ENCODE peak calls at places on chromosomes 6 and 20, in seven cellular contexts. One of them, this sample, is unnamed.

GRCh38 chr6:7391244-7391643 is 1.6 kb downstream of the RIOK1 start:
- DNase-seq in GM23338: no peak
- DNase-seq in suprapubic skin: no peak
- DNase-seq in breast epithelium: no peak
- DNase-seq in vagina: no peak
- DNase-seq in K562: no peak
- DNase-seq in SK-N-SH: peak
- DNase-seq in this sample: no peak

GRCh38 chr6:2448826-2449571 is 203.6 kb upstream of the GMDS start:
- DNase-seq in GM23338: peak
- DNase-seq in suprapubic skin: no peak
- DNase-seq in breast epithelium: peak
- DNase-seq in vagina: no peak
- DNase-seq in K562: peak
- DNase-seq in SK-N-SH: peak
- DNase-seq in this sample: peak

GRCh38 chr6:16334671-16335070 is 96.3 kb downstream of the GMPR start:
- DNase-seq in GM23338: no peak
- DNase-seq in suprapubic skin: no peak
- DNase-seq in breast epithelium: peak
- DNase-seq in vagina: no peak
- DNase-seq in K562: no peak
- DNase-seq in SK-N-SH: no peak
- DNase-seq in this sample: peak

GRCh38 chr6:6479706-6480250 is 108.7 kb upstream of the LY86 start:
- DNase-seq in GM23338: no peak
- DNase-seq in suprapubic skin: no peak
- DNase-seq in breast epithelium: no peak
- DNase-seq in vagina: no peak
- DNase-seq in K562: no peak
- DNase-seq in SK-N-SH: no peak
- DNase-seq in this sample: no peak

GRCh38 chr20:57748601-57749130 is 38.9 kb upstream of the PMEPA1 start:
- DNase-seq in GM23338: no peak
- DNase-seq in suprapubic skin: peak
- DNase-seq in breast epithelium: peak
- DNase-seq in vagina: no peak
- DNase-seq in K562: no peak
- DNase-seq in SK-N-SH: peak
- DNase-seq in this sample: peak

GRCh38 chr20:51941503-51941902 is 139.2 kb upstream of the SALL4 start:
- DNase-seq in GM23338: no peak
- DNase-seq in suprapubic skin: peak
- DNase-seq in breast epithelium: no peak
- DNase-seq in vagina: no peak
- DNase-seq in K562: no peak
- DNase-seq in SK-N-SH: no peak
- DNase-seq in this sample: no peak

GRCh38 chr6:95203153-95203754 is 374.1 kb upstream of the MANEA start:
- DNase-seq in GM23338: peak
- DNase-seq in suprapubic skin: no peak
- DNase-seq in breast epithelium: no peak
- DNase-seq in vagina: no peak
- DNase-seq in K562: peak
- DNase-seq in SK-N-SH: peak
- DNase-seq in this sample: peak

GRCh38 chr6:134480593-134480992 is 162.7 kb upstream of the SGK1 start:
- DNase-seq in GM23338: no peak
- DNase-seq in suprapubic skin: no peak
- DNase-seq in breast epithelium: peak
- DNase-seq in vagina: no peak
- DNase-seq in K562: no peak
- DNase-seq in SK-N-SH: no peak
- DNase-seq in this sample: peak

GRCh38 chr6:78995346-78995745 is 82.7 kb downstream of the PHIP start:
- DNase-seq in GM23338: no peak
- DNase-seq in suprapubic skin: no peak
- DNase-seq in breast epithelium: no peak
- DNase-seq in vagina: no peak
- DNase-seq in K562: no peak
- DNase-seq in SK-N-SH: no peak
- DNase-seq in this sample: no peak

GRCh38 chr20:25300496-25301170 is 52.7 kb downstream of the PYGB start:
- DNase-seq in GM23338: peak
- DNase-seq in suprapubic skin: no peak
- DNase-seq in breast epithelium: no peak
- DNase-seq in vagina: no peak
- DNase-seq in K562: no peak
- DNase-seq in SK-N-SH: no peak
- DNase-seq in this sample: no peak

GRCh38 chr6:6758915-6759654 is 170.6 kb downstream of the LY86 start:
- DNase-seq in GM23338: peak
- DNase-seq in suprapubic skin: no peak
- DNase-seq in breast epithelium: no peak
- DNase-seq in vagina: no peak
- DNase-seq in K562: peak
- DNase-seq in SK-N-SH: peak
- DNase-seq in this sample: no peak

GRCh38 chr6:20687494-20687893 is 153.2 kb downstream of the CDKAL1 start:
- DNase-seq in GM23338: no peak
- DNase-seq in suprapubic skin: no peak
- DNase-seq in breast epithelium: no peak
- DNase-seq in vagina: no peak
- DNase-seq in K562: no peak
- DNase-seq in SK-N-SH: no peak
- DNase-seq in this sample: no peak

GRCh38 chr20:55415567-55416142 is 589.7 kb downstream of the CBLN4 start:
- DNase-seq in GM23338: peak
- DNase-seq in suprapubic skin: no peak
- DNase-seq in breast epithelium: no peak
- DNase-seq in vagina: no peak
- DNase-seq in K562: no peak
- DNase-seq in SK-N-SH: peak
- DNase-seq in this sample: no peak

GRCh38 chr6:16999486-17000436 is 102.1 kb upstream of the STMND1 start:
- DNase-seq in GM23338: no peak
- DNase-seq in suprapubic skin: no peak
- DNase-seq in breast epithelium: no peak
- DNase-seq in vagina: no peak
- DNase-seq in K562: no peak
- DNase-seq in SK-N-SH: no peak
- DNase-seq in this sample: peak

GRCh38 chr20:47187450-47188195 is 168.9 kb downstream of the ZMYND8 start:
- DNase-seq in GM23338: no peak
- DNase-seq in suprapubic skin: no peak
- DNase-seq in breast epithelium: no peak
- DNase-seq in vagina: no peak
- DNase-seq in K562: no peak
- DNase-seq in SK-N-SH: no peak
- DNase-seq in this sample: no peak

GRCh38 chr6:64988148-64988547 is 718.9 kb downstream of the EYS start:
- DNase-seq in GM23338: peak
- DNase-seq in suprapubic skin: no peak
- DNase-seq in breast epithelium: no peak
- DNase-seq in vagina: no peak
- DNase-seq in K562: no peak
- DNase-seq in SK-N-SH: no peak
- DNase-seq in this sample: no peak

GRCh38 chr6:12962995-12963394 is 246.4 kb downstream of the PHACTR1 start:
- DNase-seq in GM23338: no peak
- DNase-seq in suprapubic skin: no peak
- DNase-seq in breast epithelium: no peak
- DNase-seq in vagina: no peak
- DNase-seq in K562: no peak
- DNase-seq in SK-N-SH: no peak
- DNase-seq in this sample: no peak

GRCh38 chr6:30463651-30464618 is 25.4 kb upstream of the HLA-E start:
- DNase-seq in GM23338: peak
- DNase-seq in suprapubic skin: no peak
- DNase-seq in breast epithelium: no peak
- DNase-seq in vagina: no peak
- DNase-seq in K562: no peak
- DNase-seq in SK-N-SH: no peak
- DNase-seq in this sample: no peak

GRCh38 chr20:41456341-41456740 is 89.7 kb upstream of the EMILIN3 start:
- DNase-seq in GM23338: no peak
- DNase-seq in suprapubic skin: no peak
- DNase-seq in breast epithelium: no peak
- DNase-seq in vagina: no peak
- DNase-seq in K562: no peak
- DNase-seq in SK-N-SH: no peak
- DNase-seq in this sample: no peak

GRCh38 chr6:101401792-101402617 is 8.5 kb downstream of the GRIK2 start:
- DNase-seq in GM23338: peak
- DNase-seq in suprapubic skin: no peak
- DNase-seq in breast epithelium: no peak
- DNase-seq in vagina: no peak
- DNase-seq in K562: no peak
- DNase-seq in SK-N-SH: peak
- DNase-seq in this sample: no peak

DNA sequence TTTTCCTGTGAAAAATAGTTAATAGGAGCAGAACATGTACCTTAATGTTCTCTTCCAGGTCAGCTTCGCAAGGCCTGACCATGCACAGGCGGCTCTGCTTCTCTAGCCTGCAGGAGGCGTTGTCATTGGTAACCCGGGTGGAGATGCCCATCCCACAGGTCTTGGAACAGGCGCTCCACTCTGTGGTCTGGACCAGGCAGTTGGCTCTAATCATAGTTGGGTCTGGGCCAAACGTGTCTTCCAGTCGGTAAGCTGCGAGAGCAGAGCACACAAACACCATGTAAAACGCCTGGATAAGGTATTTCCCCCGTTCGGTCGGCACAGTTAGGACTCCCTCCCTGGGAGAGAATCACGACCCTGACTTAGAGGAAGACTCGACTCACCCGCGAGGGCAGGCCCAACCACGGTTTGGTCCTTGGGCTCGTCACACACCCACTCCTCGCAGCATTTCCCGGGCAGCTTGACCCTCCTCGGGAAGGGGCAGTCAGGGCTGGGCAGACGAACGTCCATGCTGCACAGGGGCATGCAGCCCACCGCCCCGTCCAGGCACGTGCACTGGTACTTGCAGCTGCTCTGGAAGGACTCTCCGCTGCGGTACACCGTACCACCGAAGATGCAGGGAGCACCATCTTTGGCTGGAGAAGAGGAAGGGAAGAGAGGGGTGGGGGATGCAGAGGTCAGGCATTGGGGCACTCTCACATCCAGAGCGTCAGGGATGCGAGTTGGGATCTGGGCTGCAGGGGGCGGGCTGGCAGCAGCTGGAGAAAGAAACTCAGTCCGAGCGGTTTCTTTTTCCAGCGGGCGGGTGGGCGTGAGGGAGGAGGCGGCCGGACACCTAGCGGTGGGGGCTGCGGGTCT is 1.0 kb downstream of the CCN2 start:
- DNase-seq in GM23338: peak
- DNase-seq in suprapubic skin: peak
- DNase-seq in breast epithelium: peak
- DNase-seq in vagina: no peak
- DNase-seq in K562: no peak
- DNase-seq in SK-N-SH: peak
- DNase-seq in this sample: peak
- TF ChIP-seq CTCF in GM23338: peak
- TF ChIP-seq CTCF in suprapubic skin: peak
- TF ChIP-seq CTCF in breast epithelium: peak
- TF ChIP-seq CTCF in vagina: peak
- TF ChIP-seq CTCF in K562: no peak
- TF ChIP-seq CTCF in SK-N-SH: peak
- TF ChIP-seq CTCF in this sample: peak

GRCh38 chr20:44409132-44409600 is 53.7 kb downstream of the HNF4A start:
- DNase-seq in GM23338: no peak
- DNase-seq in suprapubic skin: no peak
- DNase-seq in breast epithelium: no peak
- DNase-seq in vagina: no peak
- DNase-seq in K562: no peak
- DNase-seq in SK-N-SH: no peak
- DNase-seq in this sample: no peak

GRCh38 chr20:44405246-44405645 is 49.7 kb downstream of the HNF4A start:
- DNase-seq in GM23338: no peak
- DNase-seq in suprapubic skin: no peak
- DNase-seq in breast epithelium: no peak
- DNase-seq in vagina: no peak
- DNase-seq in K562: no peak
- DNase-seq in SK-N-SH: peak
- DNase-seq in this sample: no peak

GRCh38 chr20:44405785-44406571 is 50.5 kb downstream of the HNF4A start:
- DNase-seq in GM23338: no peak
- DNase-seq in suprapubic skin: no peak
- DNase-seq in breast epithelium: no peak
- DNase-seq in vagina: no peak
- DNase-seq in K562: no peak
- DNase-seq in SK-N-SH: no peak
- DNase-seq in this sample: no peak

GRCh38 chr20:44406572-44407100 is 51.1 kb downstream of the HNF4A start:
- DNase-seq in GM23338: no peak
- DNase-seq in suprapubic skin: no peak
- DNase-seq in breast epithelium: no peak
- DNase-seq in vagina: no peak
- DNase-seq in K562: no peak
- DNase-seq in SK-N-SH: no peak
- DNase-seq in this sample: no peak

GRCh38 chr20:44407402-44408184 is 52.1 kb downstream of the HNF4A start:
- DNase-seq in GM23338: no peak
- DNase-seq in suprapubic skin: no peak
- DNase-seq in breast epithelium: no peak
- DNase-seq in vagina: no peak
- DNase-seq in K562: peak
- DNase-seq in SK-N-SH: no peak
- DNase-seq in this sample: peak
- TF ChIP-seq POLR2AphosphoS5 in GM23338: no peak
- TF ChIP-seq POLR2AphosphoS5 in suprapubic skin: no peak
- TF ChIP-seq POLR2AphosphoS5 in breast epithelium: no peak
- TF ChIP-seq POLR2AphosphoS5 in vagina: no peak
- TF ChIP-seq POLR2AphosphoS5 in K562: no peak
- TF ChIP-seq POLR2AphosphoS5 in SK-N-SH: no peak
- TF ChIP-seq POLR2AphosphoS5 in this sample: no peak

GRCh38 chr20:63740501-63741353 is 1.2 kb downstream of the SLC2A4RG start:
- DNase-seq in GM23338: peak
- DNase-seq in suprapubic skin: peak
- DNase-seq in breast epithelium: peak
- DNase-seq in vagina: no peak
- DNase-seq in K562: peak
- DNase-seq in SK-N-SH: peak
- DNase-seq in this sample: peak
- TF ChIP-seq CTCF in GM23338: no peak
- TF ChIP-seq CTCF in suprapubic skin: peak
- TF ChIP-seq CTCF in breast epithelium: no peak
- TF ChIP-seq CTCF in vagina: no peak
- TF ChIP-seq CTCF in K562: no peak
- TF ChIP-seq CTCF in SK-N-SH: no peak
- TF ChIP-seq CTCF in this sample: peak

DNA sequence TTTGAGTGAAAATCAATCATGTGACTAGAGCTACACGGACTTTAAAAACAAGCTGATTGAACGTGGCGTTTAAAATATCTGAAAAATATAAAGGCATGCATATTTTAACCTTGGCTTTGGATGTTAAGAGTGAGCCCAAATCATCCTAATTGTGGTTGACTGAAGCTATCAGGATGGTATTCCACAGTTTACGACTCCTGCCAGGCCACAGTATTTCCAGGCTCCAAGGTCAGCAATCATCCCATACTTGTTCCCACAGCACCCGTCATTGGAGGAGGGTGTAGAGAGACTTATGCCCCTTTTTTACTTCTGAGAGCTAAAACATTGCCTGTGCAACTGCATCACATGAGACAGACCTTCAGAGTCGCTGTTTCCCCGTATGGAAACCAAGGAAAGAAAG is 43.2 kb upstream of the TMX4 start:
- DNase-seq in GM23338: no peak
- DNase-seq in suprapubic skin: no peak
- DNase-seq in breast epithelium: no peak
- DNase-seq in vagina: no peak
- DNase-seq in K562: no peak
- DNase-seq in SK-N-SH: no peak
- DNase-seq in this sample: no peak
- TF ChIP-seq POLR2AphosphoS5 in GM23338: no peak
- TF ChIP-seq POLR2AphosphoS5 in suprapubic skin: no peak
- TF ChIP-seq POLR2AphosphoS5 in breast epithelium: no peak
- TF ChIP-seq POLR2AphosphoS5 in vagina: no peak
- TF ChIP-seq POLR2AphosphoS5 in K562: no peak
- TF ChIP-seq POLR2AphosphoS5 in SK-N-SH: peak
- TF ChIP-seq POLR2AphosphoS5 in this sample: no peak

This sample was measured in prostate gland.